ENCODE peak calls at places on chromosome 3, in nine cellular contexts. One of them, this sample, is unnamed.
A peak's percentile ranks its signal among the peaks of the same experiment; 100 is the strongest.

GRCh38 chr3:119401069-119401468 is 62.3 kb downstream of the TMEM39A start:
- DNase-seq in activated CD8-positive, alpha-beta memory T cell treated with anti-CD3 and anti-CD28 coated beads for 4 hours: no peak
- DNase-seq in activated T-helper 2 cell treated with anti-CD3 and anti-CD28 coated beads, Interferon-gamma antibody, Interleukin-2, Interleukin-4, amounts not matched to agents 10 μg/mL and 5 μg/mL and 100 μg/mL, durations not matched to agents 14 hours and 24 hours and 36 hours: no peak
- DNase-seq in H4: no peak
- DNase-seq in myocyte: no peak
- DNase-seq in retina: no peak
- DNase-seq in left cardiac atrium: no peak
- DNase-seq in activated gamma-delta T cell treated with Interleukin-2 at 50 U/mL for 16 hours: no peak
- DNase-seq in WERI-Rb-1: no peak
- DNase-seq in this sample: no peak

GRCh38 chr3:52213901-52214300 is 11.5 kb downstream of the TLR9 start:
- DNase-seq in retina: no peak
- DNase-seq in activated CD8-positive, alpha-beta memory T cell treated with anti-CD3 and anti-CD28 coated beads for 4 hours: no peak
- DNase-seq in left cardiac atrium: no peak
- DNase-seq in activated T-helper 2 cell treated with anti-CD3 and anti-CD28 coated beads, Interferon-gamma antibody, Interleukin-2, Interleukin-4, amounts not matched to agents 10 μg/mL and 5 μg/mL and 100 μg/mL, durations not matched to agents 14 hours and 24 hours and 36 hours: no peak
- DNase-seq in WERI-Rb-1: no peak
- DNase-seq in H4: no peak
- DNase-seq in myocyte: no peak
- DNase-seq in activated gamma-delta T cell treated with Interleukin-2 at 50 U/mL for 16 hours: no peak
- DNase-seq in this sample: no peak

GRCh38 chr3:31980530-31981205 is 394 bp downstream of the OSBPL10 start:
- DNase-seq in WERI-Rb-1: peak; percentile 57
- DNase-seq in H4: peak; percentile 27
- DNase-seq in activated CD8-positive, alpha-beta memory T cell treated with anti-CD3 and anti-CD28 coated beads for 4 hours: no peak
- DNase-seq in activated T-helper 2 cell treated with anti-CD3 and anti-CD28 coated beads, Interferon-gamma antibody, Interleukin-2, Interleukin-4, amounts not matched to agents 10 μg/mL and 5 μg/mL and 100 μg/mL, durations not matched to agents 14 hours and 24 hours and 36 hours: peak; percentile 36
- DNase-seq in left cardiac atrium: peak; percentile 48
- DNase-seq in retina: peak; percentile 87
- DNase-seq in activated gamma-delta T cell treated with Interleukin-2 at 50 U/mL for 16 hours: peak; percentile 22
- DNase-seq in myocyte: peak; percentile 49
- DNase-seq in this sample: no peak

GRCh38 chr3:126134219-126134975 is 46.0 kb downstream of the ALDH1L1 start:
- DNase-seq in left cardiac atrium: peak; percentile 73
- DNase-seq in WERI-Rb-1: peak; percentile 82
- DNase-seq in activated T-helper 2 cell treated with anti-CD3 and anti-CD28 coated beads, Interferon-gamma antibody, Interleukin-2, Interleukin-4, amounts not matched to agents 10 μg/mL and 5 μg/mL and 100 μg/mL, durations not matched to agents 14 hours and 24 hours and 36 hours: no peak
- DNase-seq in activated CD8-positive, alpha-beta memory T cell treated with anti-CD3 and anti-CD28 coated beads for 4 hours: no peak
- DNase-seq in H4: peak; percentile 40
- DNase-seq in retina: peak; percentile 87
- DNase-seq in activated gamma-delta T cell treated with Interleukin-2 at 50 U/mL for 16 hours: peak; percentile 35
- DNase-seq in myocyte: peak; percentile 66
- DNase-seq in this sample: peak; percentile 72

GRCh38 chr3:190026154-190026553 is 94.5 kb downstream of the P3H2 start:
- DNase-seq in retina: no peak
- DNase-seq in activated gamma-delta T cell treated with Interleukin-2 at 50 U/mL for 16 hours: no peak
- DNase-seq in activated T-helper 2 cell treated with anti-CD3 and anti-CD28 coated beads, Interferon-gamma antibody, Interleukin-2, Interleukin-4, amounts not matched to agents 10 μg/mL and 5 μg/mL and 100 μg/mL, durations not matched to agents 14 hours and 24 hours and 36 hours: no peak
- DNase-seq in H4: no peak
- DNase-seq in activated CD8-positive, alpha-beta memory T cell treated with anti-CD3 and anti-CD28 coated beads for 4 hours: no peak
- DNase-seq in WERI-Rb-1: no peak
- DNase-seq in left cardiac atrium: no peak
- DNase-seq in myocyte: no peak
- DNase-seq in this sample: no peak

GRCh38 chr3:14289590-14290453 is 111.2 kb downstream of the LSM3 start:
- DNase-seq in H4: peak; percentile 78
- DNase-seq in activated T-helper 2 cell treated with anti-CD3 and anti-CD28 coated beads, Interferon-gamma antibody, Interleukin-2, Interleukin-4, amounts not matched to agents 10 μg/mL and 5 μg/mL and 100 μg/mL, durations not matched to agents 14 hours and 24 hours and 36 hours: no peak
- DNase-seq in left cardiac atrium: no peak
- DNase-seq in myocyte: peak; percentile 96
- DNase-seq in activated gamma-delta T cell treated with Interleukin-2 at 50 U/mL for 16 hours: no peak
- DNase-seq in retina: no peak
- DNase-seq in activated CD8-positive, alpha-beta memory T cell treated with anti-CD3 and anti-CD28 coated beads for 4 hours: no peak
- DNase-seq in WERI-Rb-1: no peak
- DNase-seq in this sample: peak; percentile 94

GRCh38 chr3:32467333-32468070 is 35.1 kb downstream of the CMTM6 start:
- DNase-seq in activated gamma-delta T cell treated with Interleukin-2 at 50 U/mL for 16 hours: peak; percentile 71
- DNase-seq in activated CD8-positive, alpha-beta memory T cell treated with anti-CD3 and anti-CD28 coated beads for 4 hours: peak; percentile 41
- DNase-seq in left cardiac atrium: peak; percentile 71
- DNase-seq in myocyte: peak; percentile 74
- DNase-seq in H4: peak; percentile 26
- DNase-seq in WERI-Rb-1: peak; percentile 65
- DNase-seq in activated T-helper 2 cell treated with anti-CD3 and anti-CD28 coated beads, Interferon-gamma antibody, Interleukin-2, Interleukin-4, amounts not matched to agents 10 μg/mL and 5 μg/mL and 100 μg/mL, durations not matched to agents 14 hours and 24 hours and 36 hours: peak; percentile 59
- DNase-seq in retina: peak; percentile 94
- DNase-seq in this sample: peak; percentile 79

GRCh38 chr3:164730810-164731209 is 347.5 kb downstream of the SI start:
- DNase-seq in retina: peak; percentile 15
- DNase-seq in myocyte: no peak
- DNase-seq in WERI-Rb-1: no peak
- DNase-seq in H4: no peak
- DNase-seq in left cardiac atrium: no peak
- DNase-seq in activated T-helper 2 cell treated with anti-CD3 and anti-CD28 coated beads, Interferon-gamma antibody, Interleukin-2, Interleukin-4, amounts not matched to agents 10 μg/mL and 5 μg/mL and 100 μg/mL, durations not matched to agents 14 hours and 24 hours and 36 hours: no peak
- DNase-seq in activated CD8-positive, alpha-beta memory T cell treated with anti-CD3 and anti-CD28 coated beads for 4 hours: no peak
- DNase-seq in activated gamma-delta T cell treated with Interleukin-2 at 50 U/mL for 16 hours: no peak
- DNase-seq in this sample: no peak

GRCh38 chr3:13161021-13161759 is 88.0 kb upstream of the IQSEC1 start:
- DNase-seq in H4: no peak
- DNase-seq in activated CD8-positive, alpha-beta memory T cell treated with anti-CD3 and anti-CD28 coated beads for 4 hours: no peak
- DNase-seq in left cardiac atrium: no peak
- DNase-seq in myocyte: no peak
- DNase-seq in activated T-helper 2 cell treated with anti-CD3 and anti-CD28 coated beads, Interferon-gamma antibody, Interleukin-2, Interleukin-4, amounts not matched to agents 10 μg/mL and 5 μg/mL and 100 μg/mL, durations not matched to agents 14 hours and 24 hours and 36 hours: no peak
- DNase-seq in retina: no peak
- DNase-seq in activated gamma-delta T cell treated with Interleukin-2 at 50 U/mL for 16 hours: no peak
- DNase-seq in WERI-Rb-1: peak; percentile 40
- DNase-seq in this sample: no peak

GRCh38 chr3:197327701-197328100 is 29.3 kb upstream of the DLG1 start:
- DNase-seq in activated CD8-positive, alpha-beta memory T cell treated with anti-CD3 and anti-CD28 coated beads for 4 hours: no peak
- DNase-seq in WERI-Rb-1: no peak
- DNase-seq in myocyte: peak; percentile 84
- DNase-seq in left cardiac atrium: no peak
- DNase-seq in activated gamma-delta T cell treated with Interleukin-2 at 50 U/mL for 16 hours: no peak
- DNase-seq in H4: no peak
- DNase-seq in activated T-helper 2 cell treated with anti-CD3 and anti-CD28 coated beads, Interferon-gamma antibody, Interleukin-2, Interleukin-4, amounts not matched to agents 10 μg/mL and 5 μg/mL and 100 μg/mL, durations not matched to agents 14 hours and 24 hours and 36 hours: no peak
- DNase-seq in retina: no peak
- DNase-seq in this sample: no peak

GRCh38 chr3:96915465-96915864 is 101.1 kb downstream of the EPHA6 start:
- DNase-seq in WERI-Rb-1: no peak
- DNase-seq in activated CD8-positive, alpha-beta memory T cell treated with anti-CD3 and anti-CD28 coated beads for 4 hours: no peak
- DNase-seq in H4: no peak
- DNase-seq in myocyte: no peak
- DNase-seq in activated gamma-delta T cell treated with Interleukin-2 at 50 U/mL for 16 hours: no peak
- DNase-seq in left cardiac atrium: no peak
- DNase-seq in retina: no peak
- DNase-seq in activated T-helper 2 cell treated with anti-CD3 and anti-CD28 coated beads, Interferon-gamma antibody, Interleukin-2, Interleukin-4, amounts not matched to agents 10 μg/mL and 5 μg/mL and 100 μg/mL, durations not matched to agents 14 hours and 24 hours and 36 hours: no peak
- DNase-seq in this sample: no peak

GRCh38 chr3:124034016-124034808 is 42.3 kb upstream of the ROPN1 start:
- DNase-seq in retina: peak; percentile 72
- DNase-seq in myocyte: no peak
- DNase-seq in H4: peak; percentile 17
- DNase-seq in activated gamma-delta T cell treated with Interleukin-2 at 50 U/mL for 16 hours: no peak
- DNase-seq in activated CD8-positive, alpha-beta memory T cell treated with anti-CD3 and anti-CD28 coated beads for 4 hours: no peak
- DNase-seq in activated T-helper 2 cell treated with anti-CD3 and anti-CD28 coated beads, Interferon-gamma antibody, Interleukin-2, Interleukin-4, amounts not matched to agents 10 μg/mL and 5 μg/mL and 100 μg/mL, durations not matched to agents 14 hours and 24 hours and 36 hours: peak; percentile 8
- DNase-seq in WERI-Rb-1: no peak
- DNase-seq in left cardiac atrium: peak; percentile 23
- DNase-seq in this sample: peak; percentile 8

GRCh38 chr3:46900007-46900292 is 22.4 kb downstream of the PTH1R start:
- DNase-seq in activated CD8-positive, alpha-beta memory T cell treated with anti-CD3 and anti-CD28 coated beads for 4 hours: no peak
- DNase-seq in WERI-Rb-1: no peak
- DNase-seq in myocyte: no peak
- DNase-seq in retina: no peak
- DNase-seq in activated gamma-delta T cell treated with Interleukin-2 at 50 U/mL for 16 hours: no peak
- DNase-seq in activated T-helper 2 cell treated with anti-CD3 and anti-CD28 coated beads, Interferon-gamma antibody, Interleukin-2, Interleukin-4, amounts not matched to agents 10 μg/mL and 5 μg/mL and 100 μg/mL, durations not matched to agents 14 hours and 24 hours and 36 hours: no peak
- DNase-seq in H4: no peak
- DNase-seq in left cardiac atrium: peak; percentile 62
- DNase-seq in this sample: no peak

GRCh38 chr3:118400886-118401285 is 633.8 kb downstream of the IGSF11 start:
- DNase-seq in activated gamma-delta T cell treated with Interleukin-2 at 50 U/mL for 16 hours: no peak
- DNase-seq in H4: no peak
- DNase-seq in myocyte: no peak
- DNase-seq in retina: no peak
- DNase-seq in activated CD8-positive, alpha-beta memory T cell treated with anti-CD3 and anti-CD28 coated beads for 4 hours: no peak
- DNase-seq in activated T-helper 2 cell treated with anti-CD3 and anti-CD28 coated beads, Interferon-gamma antibody, Interleukin-2, Interleukin-4, amounts not matched to agents 10 μg/mL and 5 μg/mL and 100 μg/mL, durations not matched to agents 14 hours and 24 hours and 36 hours: no peak
- DNase-seq in left cardiac atrium: no peak
- DNase-seq in WERI-Rb-1: no peak
- DNase-seq in this sample: no peak

GRCh38 chr3:13462822-13463221 is 17.3 kb upstream of the HDAC11 start:
- DNase-seq in left cardiac atrium: no peak
- DNase-seq in retina: no peak
- DNase-seq in WERI-Rb-1: no peak
- DNase-seq in activated CD8-positive, alpha-beta memory T cell treated with anti-CD3 and anti-CD28 coated beads for 4 hours: no peak
- DNase-seq in H4: no peak
- DNase-seq in activated gamma-delta T cell treated with Interleukin-2 at 50 U/mL for 16 hours: no peak
- DNase-seq in myocyte: peak; percentile 78
- DNase-seq in activated T-helper 2 cell treated with anti-CD3 and anti-CD28 coated beads, Interferon-gamma antibody, Interleukin-2, Interleukin-4, amounts not matched to agents 10 μg/mL and 5 μg/mL and 100 μg/mL, durations not matched to agents 14 hours and 24 hours and 36 hours: no peak
- DNase-seq in this sample: no peak

GRCh38 chr3:12049675-12050074 is 45.5 kb downstream of the SYN2 start:
- DNase-seq in activated T-helper 2 cell treated with anti-CD3 and anti-CD28 coated beads, Interferon-gamma antibody, Interleukin-2, Interleukin-4, amounts not matched to agents 10 μg/mL and 5 μg/mL and 100 μg/mL, durations not matched to agents 14 hours and 24 hours and 36 hours: no peak
- DNase-seq in myocyte: peak; percentile 38
- DNase-seq in WERI-Rb-1: no peak
- DNase-seq in H4: no peak
- DNase-seq in left cardiac atrium: no peak
- DNase-seq in activated CD8-positive, alpha-beta memory T cell treated with anti-CD3 and anti-CD28 coated beads for 4 hours: no peak
- DNase-seq in retina: no peak
- DNase-seq in activated gamma-delta T cell treated with Interleukin-2 at 50 U/mL for 16 hours: no peak
- DNase-seq in this sample: no peak

GRCh38 chr3:187783098-187783497 is 37.8 kb upstream of the BCL6 start:
- DNase-seq in left cardiac atrium: peak; percentile 29
- DNase-seq in activated CD8-positive, alpha-beta memory T cell treated with anti-CD3 and anti-CD28 coated beads for 4 hours: no peak
- DNase-seq in H4: peak; percentile 94
- DNase-seq in WERI-Rb-1: no peak
- DNase-seq in activated T-helper 2 cell treated with anti-CD3 and anti-CD28 coated beads, Interferon-gamma antibody, Interleukin-2, Interleukin-4, amounts not matched to agents 10 μg/mL and 5 μg/mL and 100 μg/mL, durations not matched to agents 14 hours and 24 hours and 36 hours: no peak
- DNase-seq in activated gamma-delta T cell treated with Interleukin-2 at 50 U/mL for 16 hours: no peak
- DNase-seq in retina: no peak
- DNase-seq in myocyte: peak; percentile 78
- DNase-seq in this sample: peak; percentile 64

GRCh38 chr3:187025656-187026320 is 95.5 kb downstream of the ST6GAL1 start:
- DNase-seq in retina: peak; percentile 18
- DNase-seq in H4: no peak
- DNase-seq in activated gamma-delta T cell treated with Interleukin-2 at 50 U/mL for 16 hours: no peak
- DNase-seq in activated T-helper 2 cell treated with anti-CD3 and anti-CD28 coated beads, Interferon-gamma antibody, Interleukin-2, Interleukin-4, amounts not matched to agents 10 μg/mL and 5 μg/mL and 100 μg/mL, durations not matched to agents 14 hours and 24 hours and 36 hours: no peak
- DNase-seq in left cardiac atrium: no peak
- DNase-seq in WERI-Rb-1: no peak
- DNase-seq in myocyte: no peak
- DNase-seq in activated CD8-positive, alpha-beta memory T cell treated with anti-CD3 and anti-CD28 coated beads for 4 hours: no peak
- DNase-seq in this sample: no peak

GRCh38 chr3:10557250-10557649 is 51.9 kb upstream of the ATP2B2 start:
- DNase-seq in myocyte: no peak
- DNase-seq in H4: no peak
- DNase-seq in left cardiac atrium: no peak
- DNase-seq in activated CD8-positive, alpha-beta memory T cell treated with anti-CD3 and anti-CD28 coated beads for 4 hours: no peak
- DNase-seq in activated T-helper 2 cell treated with anti-CD3 and anti-CD28 coated beads, Interferon-gamma antibody, Interleukin-2, Interleukin-4, amounts not matched to agents 10 μg/mL and 5 μg/mL and 100 μg/mL, durations not matched to agents 14 hours and 24 hours and 36 hours: no peak
- DNase-seq in WERI-Rb-1: no peak
- DNase-seq in activated gamma-delta T cell treated with Interleukin-2 at 50 U/mL for 16 hours: no peak
- DNase-seq in retina: no peak
- DNase-seq in this sample: no peak

GRCh38 chr3:184748219-184749135 is 36.6 kb upstream of the MAGEF1 start:
- DNase-seq in myocyte: peak; percentile 27
- DNase-seq in H4: no peak
- DNase-seq in activated gamma-delta T cell treated with Interleukin-2 at 50 U/mL for 16 hours: no peak
- DNase-seq in left cardiac atrium: no peak
- DNase-seq in WERI-Rb-1: peak; percentile 66
- DNase-seq in retina: no peak
- DNase-seq in activated CD8-positive, alpha-beta memory T cell treated with anti-CD3 and anti-CD28 coated beads for 4 hours: no peak
- DNase-seq in activated T-helper 2 cell treated with anti-CD3 and anti-CD28 coated beads, Interferon-gamma antibody, Interleukin-2, Interleukin-4, amounts not matched to agents 10 μg/mL and 5 μg/mL and 100 μg/mL, durations not matched to agents 14 hours and 24 hours and 36 hours: no peak
- DNase-seq in this sample: no peak

GRCh38 chr3:47622648-47623047 is 44.0 kb upstream of the CSPG5 start:
- DNase-seq in activated CD8-positive, alpha-beta memory T cell treated with anti-CD3 and anti-CD28 coated beads for 4 hours: no peak
- DNase-seq in left cardiac atrium: no peak
- DNase-seq in activated T-helper 2 cell treated with anti-CD3 and anti-CD28 coated beads, Interferon-gamma antibody, Interleukin-2, Interleukin-4, amounts not matched to agents 10 μg/mL and 5 μg/mL and 100 μg/mL, durations not matched to agents 14 hours and 24 hours and 36 hours: no peak
- DNase-seq in WERI-Rb-1: no peak
- DNase-seq in myocyte: no peak
- DNase-seq in H4: no peak
- DNase-seq in retina: no peak
- DNase-seq in activated gamma-delta T cell treated with Interleukin-2 at 50 U/mL for 16 hours: no peak
- DNase-seq in this sample: no peak

GRCh38 chr3:49465269-49466034 is 4.6 kb upstream of the DAG1 start:
- DNase-seq in retina: peak; percentile 64
- DNase-seq in activated T-helper 2 cell treated with anti-CD3 and anti-CD28 coated beads, Interferon-gamma antibody, Interleukin-2, Interleukin-4, amounts not matched to agents 10 μg/mL and 5 μg/mL and 100 μg/mL, durations not matched to agents 14 hours and 24 hours and 36 hours: no peak
- DNase-seq in activated gamma-delta T cell treated with Interleukin-2 at 50 U/mL for 16 hours: no peak
- DNase-seq in myocyte: peak; percentile 78
- DNase-seq in activated CD8-positive, alpha-beta memory T cell treated with anti-CD3 and anti-CD28 coated beads for 4 hours: no peak
- DNase-seq in H4: no peak
- DNase-seq in left cardiac atrium: peak; percentile 65
- DNase-seq in WERI-Rb-1: no peak
- DNase-seq in this sample: no peak

GRCh38 chr3:190326930-190327329 is 4.7 kb upstream of the CLDN1 start:
- DNase-seq in myocyte: no peak
- DNase-seq in left cardiac atrium: no peak
- DNase-seq in WERI-Rb-1: no peak
- DNase-seq in activated CD8-positive, alpha-beta memory T cell treated with anti-CD3 and anti-CD28 coated beads for 4 hours: no peak
- DNase-seq in retina: no peak
- DNase-seq in activated T-helper 2 cell treated with anti-CD3 and anti-CD28 coated beads, Interferon-gamma antibody, Interleukin-2, Interleukin-4, amounts not matched to agents 10 μg/mL and 5 μg/mL and 100 μg/mL, durations not matched to agents 14 hours and 24 hours and 36 hours: no peak
- DNase-seq in activated gamma-delta T cell treated with Interleukin-2 at 50 U/mL for 16 hours: no peak
- DNase-seq in H4: no peak
- DNase-seq in this sample: no peak

GRCh38 chr3:78353231-78353630 is 1313.3 kb downstream of the ROBO2 start:
- DNase-seq in left cardiac atrium: no peak
- DNase-seq in activated CD8-positive, alpha-beta memory T cell treated with anti-CD3 and anti-CD28 coated beads for 4 hours: no peak
- DNase-seq in H4: no peak
- DNase-seq in activated T-helper 2 cell treated with anti-CD3 and anti-CD28 coated beads, Interferon-gamma antibody, Interleukin-2, Interleukin-4, amounts not matched to agents 10 μg/mL and 5 μg/mL and 100 μg/mL, durations not matched to agents 14 hours and 24 hours and 36 hours: no peak
- DNase-seq in activated gamma-delta T cell treated with Interleukin-2 at 50 U/mL for 16 hours: no peak
- DNase-seq in retina: no peak
- DNase-seq in myocyte: no peak
- DNase-seq in WERI-Rb-1: no peak
- DNase-seq in this sample: no peak

This sample was measured in hepatic stellate cell.